ENCODE peak calls at places on chromosomes 2 and 18, in nine cellular contexts. E, W, D, X, Q, K, I, Z and A are unnamed samples.

GRCh38 chr2:241011296-241011600 is 12.8 kb downstream of the SNED1 start:
- DNase-seq in W (no peak), X (no peak), K (no peak), I (no peak), E (no peak), Q (no peak), D (no peak), Z (no peak), A (no peak)

GRCh38 chr2:106970471-106971261 is 84.7 kb upstream of the ST6GAL2 start:
- DNase-seq in X (no peak), K (no peak), Z (no peak), I (no peak), W (no peak), Q (no peak), D (no peak), E (no peak), A (no peak)

GRCh38 chr2:177298191-177298590 is 33.7 kb upstream of the NFE2L2 start:
- DNase-seq in K (no peak), W (no peak), E (no peak), X (no peak), Q (no peak), D (no peak), Z (no peak), I (no peak), A (no peak)

GRCh38 chr18:49617329-49617695 is 55.5 kb downstream of the LIPG start:
- DNase-seq in Q (no peak), K (no peak), Z (no peak), W (no peak), X (no peak), D (no peak), I (no peak), E (no peak), A (no peak)

GRCh38 chr2:1936411-1936980 is 192.2 kb upstream of the PXDN start:
- DNase-seq in Q (no peak), W (no peak), Z (no peak), E (no peak), K (no peak), I (no peak), X (no peak), D (no peak), A (no peak)

GRCh38 chr2:73925853-73926492 is 707 bp upstream of the DGUOK start:
- DNase-seq in D (no peak), K (no peak), I (no peak), E (no peak), Q (no peak), Z (no peak), W (no peak), X (no peak), A (no peak)

GRCh38 chr2:218999021-218999880 is 6.0 kb upstream of the CRYBA2 start:
- DNase-seq in E (no peak), K (no peak), I (no peak), Q (no peak), X (no peak), Z (peak), D (no peak), W (no peak), A (no peak)

GRCh38 chr18:49572935-49573334 is 11.1 kb downstream of the LIPG start:
- DNase-seq in X (no peak), Z (no peak), D (no peak), Q (peak), E (no peak), W (no peak), K (no peak), I (no peak), A (no peak)

GRCh38 chr18:35661483-35662146 is 80.1 kb downstream of the GALNT1 start:
- DNase-seq in X (no peak), W (no peak), Z (no peak), K (no peak), Q (no peak), I (no peak), D (no peak), E (peak), A (no peak)

GRCh38 chr2:239954166-239955085 is 70.7 kb downstream of the NDUFA10 start:
- DNase-seq in E (no peak), X (no peak), W (no peak), D (no peak), I (no peak), Z (no peak), Q (no peak), K (no peak), A (no peak)

GRCh38 chr2:208025814-208026184 is 472 bp upstream of the PLEKHM3 start:
- DNase-seq in Q (peak), X (no peak), W (no peak), K (no peak), Z (no peak), E (no peak), D (peak), I (no peak), A (no peak)

GRCh38 chr2:231383701-231384435 is 11.6 kb upstream of the B3GNT7 start:
- DNase-seq in Q (no peak), D (no peak), Z (no peak), W (no peak), I (no peak), E (no peak), K (no peak), X (no peak), A (no peak)